ENCODE peak calls at places on chromosome 21, in ten cellular contexts. H is GM23248, A is fibroblast of lung, O is astrocyte, V is HCT116, Q is hepatocyte, U is PC-3, W is IMR-90, C is endothelial cell of umbilical vein, L is A549. F is an unnamed sample.
A peak's percentile ranks its signal among the peaks of the same experiment; 100 is the strongest.

GRCh38 chr21:29351691-29352090 is 53.0 kb downstream of the BACH1 start:
- DNase-seq in H (peak; percentile 66), A (peak; percentile 42), O (peak; percentile 97), V (no peak), Q (no peak), U (no peak), W (peak; percentile 91), C (no peak), L (no peak), F (no peak)

GRCh38 chr21:31520506-31521163 is 138.9 kb upstream of the SOD1 start:
- DNase-seq in H (no peak), A (peak; percentile 26), O (peak; percentile 77), V (no peak), Q (no peak), U (no peak), W (peak; percentile 19), C (no peak), L (no peak), F (no peak)

GRCh38 chr21:45299864-45300785 is 12.4 kb upstream of the POFUT2 start:
- DNase-seq in H (no peak), A (peak; percentile 53), O (peak; percentile 86), V (no peak), Q (no peak), U (no peak), W (peak; percentile 81), C (no peak), L (no peak), F (no peak)

GRCh38 chr21:31985398-31985797 is 112.6 kb downstream of the HUNK start:
- DNase-seq in H (no peak), A (no peak), O (no peak), V (no peak), Q (no peak), U (no peak), W (no peak), C (no peak), L (no peak), F (no peak)

GRCh38 chr21:45607922-45608295 is 35.6 kb upstream of the PCBP3 start:
- DNase-seq in H (no peak), A (no peak), O (no peak), V (no peak), Q (no peak), U (no peak), W (no peak), C (no peak), L (no peak), F (no peak)

GRCh38 chr21:26140185-26140584 is 30.4 kb downstream of the APP start:
- DNase-seq in H (peak; percentile 89), A (peak; percentile 99), O (peak; percentile 98), V (peak; percentile 90), Q (peak; percentile 24), U (peak; percentile 98), W (peak; percentile 99), C (peak; percentile 98), L (peak; percentile 93), F (no peak)

GRCh38 chr21:25901580-25901979 is 166.8 kb downstream of the GABPA start:
- DNase-seq in H (peak; percentile 49), A (no peak), O (no peak), V (no peak), Q (no peak), U (peak; percentile 51), W (peak; percentile 39), C (no peak), L (no peak), F (no peak)

GRCh38 chr21:40425981-40426380 is 421.0 kb downstream of the DSCAM start:
- DNase-seq in H (no peak), A (no peak), O (no peak), V (no peak), Q (no peak), U (no peak), W (no peak), C (no peak), L (no peak), F (no peak)

GRCh38 chr21:29053656-29054055 is 19.8 kb downstream of the CCT8 start:
- DNase-seq in H (no peak), A (peak; percentile 39), O (peak; percentile 63), V (no peak), Q (no peak), U (no peak), W (peak; percentile 49), C (no peak), L (no peak), F (no peak)

GRCh38 chr21:33662046-33662445 is 19.7 kb downstream of the ITSN1 start:
- DNase-seq in H (no peak), A (no peak), O (no peak), V (no peak), Q (no peak), U (no peak), W (no peak), C (peak; percentile 29), L (no peak), F (no peak)

GRCh38 chr21:38831526-38832467 is 26.1 kb downstream of the ETS2 start:
- DNase-seq in H (peak; percentile 92), A (peak; percentile 100), O (peak; percentile 94), V (peak; percentile 35), Q (peak; percentile 89), U (peak; percentile 81), W (peak; percentile 98), C (peak; percentile 18), L (peak; percentile 76), F (peak; percentile 14)
- H3K4me2 ChIP-seq in H (peak overlapping the region; percentile 58), A (no peak overlapping the region), O (no peak overlapping the region), V (no peak overlapping the region), Q (no peak overlapping the region), U (no peak overlapping the region), W (no peak overlapping the region), C (no peak overlapping the region), L (peak overlapping the region; percentile 39), F (no peak overlapping the region)

DNA sequence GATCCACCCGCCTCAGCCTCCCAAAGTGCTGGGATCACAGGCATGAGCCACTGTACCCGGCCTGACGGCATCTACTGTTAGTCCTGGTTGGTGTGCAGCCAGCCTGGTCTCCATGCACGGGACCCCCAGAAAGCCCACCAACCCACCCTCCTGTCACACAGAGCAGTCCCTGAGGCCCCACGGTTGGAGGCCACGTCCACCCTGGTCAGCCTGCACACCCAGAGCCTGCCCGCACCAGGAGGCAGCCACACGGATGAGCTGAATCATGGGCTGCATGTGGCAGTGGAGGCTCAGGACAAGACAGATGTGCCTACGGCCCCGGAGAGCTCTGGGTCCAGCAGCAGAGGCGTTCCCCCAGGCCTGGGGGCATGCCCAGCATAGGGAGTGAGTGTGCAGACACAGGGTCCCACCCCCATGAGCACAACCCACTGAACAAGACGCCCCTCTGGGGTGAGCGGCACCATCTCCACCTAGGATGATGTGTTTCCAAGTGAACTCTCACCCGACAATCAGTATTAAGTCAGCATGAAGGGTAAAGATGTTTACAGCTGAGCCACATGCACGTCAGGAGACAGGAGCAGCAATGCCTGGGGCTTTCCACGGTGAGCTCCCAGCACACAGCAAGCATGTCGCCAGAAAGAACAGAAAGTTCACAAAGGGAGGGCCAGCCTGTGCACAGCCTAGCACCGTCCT is 102.1 kb downstream of the WDR4 start:
- DNase-seq in H (no peak), A (no peak), O (no peak), V (no peak), Q (no peak), U (no peak), W (no peak), C (no peak), L (no peak), F (no peak)
- H3K4me2 ChIP-seq in H (no peak overlapping the region), A (no peak overlapping the region), O (no peak overlapping the region), V (no peak overlapping the region), Q (no peak overlapping the region), U (no peak overlapping the region), W (no peak overlapping the region), C (no peak overlapping the region), L (no peak overlapping the region), F (no peak overlapping the region)

DNA sequence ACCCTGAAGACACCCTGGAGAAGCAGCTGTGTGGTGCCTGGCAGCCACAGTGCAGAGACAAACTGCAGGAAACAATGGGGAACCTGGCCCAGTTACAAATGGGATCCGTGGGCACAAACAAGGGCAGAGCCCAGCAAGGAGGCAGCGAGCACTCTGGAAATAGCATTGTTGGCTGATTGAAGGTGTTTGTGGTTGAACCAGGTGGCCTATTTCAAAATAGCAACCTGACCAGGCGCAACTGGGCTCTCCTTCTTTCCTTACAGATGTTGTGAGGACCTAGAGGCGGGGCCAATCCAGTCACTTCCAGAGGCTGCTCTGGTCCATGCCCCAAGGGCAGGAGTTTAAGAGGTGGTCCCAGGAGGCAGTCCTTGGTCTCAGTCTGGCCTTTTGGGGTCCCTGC is 21.7 kb upstream of the ZBTB21 start:
- DNase-seq in H (no peak), A (no peak), O (no peak), V (no peak), Q (no peak), U (no peak), W (no peak), C (no peak), L (no peak), F (peak; percentile 91)
- H3K4me2 ChIP-seq in H (no peak overlapping the region), A (no peak overlapping the region), O (no peak overlapping the region), V (no peak overlapping the region), Q (no peak overlapping the region), U (no peak overlapping the region), W (no peak overlapping the region), C (no peak overlapping the region), L (no peak overlapping the region), F (peak overlapping the region; percentile 91)

GRCh38 chr21:43930848-43931384 is 65.9 kb downstream of the AGPAT3 start:
- DNase-seq in H (no peak), A (no peak), O (no peak), V (no peak), Q (no peak), U (no peak), W (no peak), C (no peak), L (no peak), F (no peak)
- H3K4me2 ChIP-seq in H (no peak overlapping the region), A (no peak overlapping the region), O (no peak overlapping the region), V (no peak overlapping the region), Q (no peak overlapping the region), U (no peak overlapping the region), W (no peak overlapping the region), C (no peak overlapping the region), L (no peak overlapping the region), F (no peak overlapping the region)

GRCh38 chr21:43318841-43319781 is 107.8 kb downstream of the SIK1 start:
- DNase-seq in H (peak; percentile 88), A (peak; percentile 59), O (peak; percentile 47), V (no peak), Q (peak; percentile 72), U (peak; percentile 62), W (peak; percentile 87), C (no peak), L (peak; percentile 55), F (no peak)
- H3K4me2 ChIP-seq in H (peak overlapping the region; percentile 67), A (no peak overlapping the region), O (peak overlapping the region; percentile 7), V (no peak overlapping the region), Q (no peak overlapping the region), U (no peak overlapping the region), W (no peak overlapping the region), C (no peak overlapping the region), L (peak overlapping the region; percentile 24), F (no peak overlapping the region)